ENCODE peak calls at places on chromosomes 7 and 10, in five cellular contexts. D is AG10803; Y is tibial artery; R is activated naive CD4-positive, alpha-beta T cell treated with anti-CD3 and anti-CD28 coated beads for 36 hours; N is hypothalamus. U is an unnamed sample.
A peak's percentile ranks its signal among the peaks of the same experiment; 100 is the strongest.

GRCh38 chr7:129776397-129776792 is 164.9 kb downstream of the NRF1 start:
- DNase-seq in D (no peak), R (no peak), Y (no peak), N (no peak), U (no peak)

GRCh38 chr7:25752967-25753791 is 398.8 kb upstream of the NFE2L3 start:
- DNase-seq in N (no peak), Y (peak; percentile 87), D (no peak), R (no peak), U (peak; percentile 96)

GRCh38 chr7:10888861-10889260 is 84.8 kb upstream of the PHF14 start:
- DNase-seq in R (peak; percentile 8), Y (no peak), N (no peak), D (no peak), U (no peak)

GRCh38 chr10:74825371-74826141 is 844 bp upstream of the KAT6B start:
- DNase-seq in N (peak; percentile 71), D (no peak), R (peak; percentile 46), Y (no peak), U (peak; percentile 42)

GRCh38 chr7:81526971-81527370 is 242.9 kb downstream of the HGF start:
- DNase-seq in Y (no peak), D (no peak), R (no peak), N (no peak), U (no peak)

GRCh38 chr10:79098596-79099015 is 29.8 kb downstream of the ZMIZ1 start:
- DNase-seq in R (no peak), Y (no peak), D (peak; percentile 42), N (no peak), U (no peak)

GRCh38 chr10:93006435-93007039 is 54.1 kb upstream of the CYP26C1 start:
- DNase-seq in R (no peak), D (peak; percentile 67), N (no peak), Y (no peak), U (peak; percentile 17)

GRCh38 chr10:60937784-60938654 is 6.0 kb downstream of the RHOBTB1 start:
- DNase-seq in N (no peak), D (peak; percentile 75), R (no peak), Y (peak; percentile 78), U (no peak)

GRCh38 chr7:70698219-70698832 is 433.6 kb upstream of the GALNT17 start:
- DNase-seq in D (peak; percentile 70), N (no peak), Y (no peak), R (peak; percentile 30), U (peak; percentile 81)

GRCh38 chr10:18231480-18231879 is 91.3 kb downstream of the CACNB2 start:
- DNase-seq in Y (no peak), D (no peak), R (no peak), N (no peak), U (no peak)

GRCh38 chr7:129643545-129644170 is 32.1 kb downstream of the NRF1 start:
- DNase-seq in D (no peak), Y (no peak), N (no peak), R (no peak), U (peak; percentile 19)

GRCh38 chr10:61628199-61628874 is 34.4 kb upstream of the CABCOCO1 start:
- DNase-seq in Y (no peak), N (no peak), D (peak; percentile 73), R (no peak), U (no peak)

GRCh38 chr7:82805527-82805960 is 357.1 kb downstream of the PCLO start:
- DNase-seq in Y (no peak), D (peak; percentile 87), N (no peak), R (no peak), U (no peak)

GRCh38 chr10:69426376-69426727 is 9.6 kb upstream of the TACR2 start:
- DNase-seq in D (no peak), Y (no peak), R (no peak), N (no peak), U (no peak)

GRCh38 chr10:76763360-76763759 is 874.2 kb downstream of the KCNMA1 start:
- DNase-seq in Y (no peak), D (no peak), N (no peak), R (no peak), U (peak; percentile 55)

GRCh38 chr7:2016761-2017482 is 215.8 kb downstream of the MAD1L1 start:
- DNase-seq in R (no peak), D (no peak), Y (peak; percentile 23), N (no peak), U (no peak)

GRCh38 chr7:150852371-150852905 is at the start of gene AOC1:
- DNase-seq in R (no peak), N (no peak), D (no peak), Y (no peak), U (no peak)

GRCh38 chr10:124721295-124722052 is 22.7 kb downstream of the FAM53B start:
- DNase-seq in R (peak; percentile 52), D (no peak), N (no peak), Y (no peak), U (no peak)

GRCh38 chr10:59096631-59097030 is 79.8 kb upstream of the PHYHIPL start:
- DNase-seq in N (no peak), D (no peak), Y (no peak), R (no peak), U (no peak)

GRCh38 chr10:54094321-54094720 is 706.7 kb downstream of the PCDH15 start:
- DNase-seq in N (no peak), R (no peak), D (no peak), Y (no peak), U (no peak)

GRCh38 chr10:35908451-35908850 is 266.4 kb upstream of the FZD8 start:
- DNase-seq in R (no peak), N (no peak), Y (no peak), D (no peak), U (no peak)

GRCh38 chr10:121551210-121551609 is 47.0 kb downstream of the FGFR2 start:
- DNase-seq in D (no peak), Y (no peak), R (no peak), N (no peak), U (no peak)

GRCh38 chr10:17607603-17608332 is 9.4 kb downstream of the HACD1 start:
- DNase-seq in R (peak; percentile 23), N (no peak), Y (no peak), D (peak; percentile 57), U (peak; percentile 34)

GRCh38 chr7:139358541-139359365 is 941 bp upstream of the LUC7L2 start:
- DNase-seq in Y (no peak), N (peak; percentile 56), D (peak; percentile 50), R (peak; percentile 69), U (peak; percentile 4)

GRCh38 chr10:125016611-125017202 is 74.8 kb downstream of the ZRANB1 start:
- DNase-seq in N (peak; percentile 55), D (no peak), R (no peak), Y (peak; percentile 92), U (no peak)

GRCh38 chr7:135782377-135782776 is 33.8 kb upstream of the FAM180A start:
- DNase-seq in N (no peak), D (no peak), Y (no peak), R (no peak), U (no peak)

GRCh38 chr7:158821173-158822021 is 7.9 kb downstream of the ESYT2 start:
- DNase-seq in Y (no peak), R (peak; percentile 46), N (no peak), D (peak; percentile 79), U (no peak)

GRCh38 chr10:31134303-31134928 is 102.8 kb upstream of the ZNF438 start:
- DNase-seq in Y (peak; percentile 67), N (no peak), R (peak; percentile 20), D (peak; percentile 57), U (peak; percentile 73)